ENCODE peak calls at places on chromosomes 6 and 20, in seven cellular contexts. One of them, this sample, is unnamed.
A peak's percentile ranks its signal among the peaks of the same experiment; 100 is the strongest.

GRCh38 chr20:43925786-43926185 is 11.1 kb downstream of the TOX2 start:
- DNase-seq in HepG2: no peak
- DNase-seq in CD8-positive, alpha-beta T cell: no peak
- DNase-seq in tibial artery: peak; percentile 47
- DNase-seq in IMR-90: peak; percentile 58
- DNase-seq in ascending aorta: no peak
- DNase-seq in tibial nerve: no peak
- DNase-seq in this sample: no peak

GRCh38 chr6:111307275-111307858 is 175.7 kb downstream of the REV3L start:
- DNase-seq in HepG2: no peak
- DNase-seq in CD8-positive, alpha-beta T cell: no peak
- DNase-seq in tibial artery: no peak
- DNase-seq in IMR-90: no peak
- DNase-seq in ascending aorta: no peak
- DNase-seq in tibial nerve: no peak
- DNase-seq in this sample: no peak

GRCh38 chr6:13496508-13497180 is 9.2 kb upstream of the GFOD1 start:
- DNase-seq in HepG2: no peak
- DNase-seq in CD8-positive, alpha-beta T cell: no peak
- DNase-seq in tibial artery: no peak
- DNase-seq in IMR-90: no peak
- DNase-seq in ascending aorta: no peak
- DNase-seq in tibial nerve: no peak
- DNase-seq in this sample: no peak

GRCh38 chr20:2692036-2692885 is at the start of gene EBF4:
- DNase-seq in HepG2: no peak
- DNase-seq in CD8-positive, alpha-beta T cell: peak; percentile 10
- DNase-seq in tibial artery: no peak
- DNase-seq in IMR-90: no peak
- DNase-seq in ascending aorta: peak; percentile 71
- DNase-seq in tibial nerve: no peak
- DNase-seq in this sample: no peak

GRCh38 chr20:53660078-53660909 is 66.7 kb upstream of the ZNF217 start:
- DNase-seq in HepG2: no peak
- DNase-seq in CD8-positive, alpha-beta T cell: peak; percentile 21
- DNase-seq in tibial artery: no peak
- DNase-seq in IMR-90: peak; percentile 17
- DNase-seq in ascending aorta: peak; percentile 55
- DNase-seq in tibial nerve: no peak
- DNase-seq in this sample: peak; percentile 58

GRCh38 chr20:701401-702129 is 26.0 kb upstream of the SCRT2 start:
- DNase-seq in HepG2: no peak
- DNase-seq in CD8-positive, alpha-beta T cell: no peak
- DNase-seq in tibial artery: no peak
- DNase-seq in IMR-90: no peak
- DNase-seq in ascending aorta: no peak
- DNase-seq in tibial nerve: no peak
- DNase-seq in this sample: no peak

GRCh38 chr6:147868493-147869222 is 360.2 kb downstream of the SAMD5 start:
- DNase-seq in HepG2: no peak
- DNase-seq in CD8-positive, alpha-beta T cell: no peak
- DNase-seq in tibial artery: no peak
- DNase-seq in IMR-90: peak; percentile 3
- DNase-seq in ascending aorta: no peak
- DNase-seq in tibial nerve: no peak
- DNase-seq in this sample: no peak

GRCh38 chr20:48648482-48649051 is 179.2 kb downstream of the PREX1 start:
- DNase-seq in HepG2: no peak
- DNase-seq in CD8-positive, alpha-beta T cell: no peak
- DNase-seq in tibial artery: no peak
- DNase-seq in IMR-90: no peak
- DNase-seq in ascending aorta: no peak
- DNase-seq in tibial nerve: no peak
- DNase-seq in this sample: no peak

GRCh38 chr6:142478117-142478516 is 176.3 kb downstream of the ADGRG6 start:
- DNase-seq in HepG2: peak; percentile 46
- DNase-seq in CD8-positive, alpha-beta T cell: no peak
- DNase-seq in tibial artery: no peak
- DNase-seq in IMR-90: peak; percentile 41
- DNase-seq in ascending aorta: no peak
- DNase-seq in tibial nerve: no peak
- DNase-seq in this sample: no peak

GRCh38 chr6:80527552-80528052 is 421.1 kb downstream of the BCKDHB start:
- DNase-seq in HepG2: peak; percentile 93
- DNase-seq in CD8-positive, alpha-beta T cell: no peak
- DNase-seq in tibial artery: no peak
- DNase-seq in IMR-90: peak; percentile 17
- DNase-seq in ascending aorta: no peak
- DNase-seq in tibial nerve: no peak
- DNase-seq in this sample: no peak

GRCh38 chr6:142412241-142412640 is 110.4 kb downstream of the ADGRG6 start:
- DNase-seq in HepG2: no peak
- DNase-seq in CD8-positive, alpha-beta T cell: no peak
- DNase-seq in tibial artery: no peak
- DNase-seq in IMR-90: no peak
- DNase-seq in ascending aorta: no peak
- DNase-seq in tibial nerve: no peak
- DNase-seq in this sample: no peak

GRCh38 chr6:44339301-44339700 is 3.1 kb upstream of the SPATS1 start:
- DNase-seq in HepG2: no peak
- DNase-seq in CD8-positive, alpha-beta T cell: no peak
- DNase-seq in tibial artery: peak; percentile 28
- DNase-seq in IMR-90: no peak
- DNase-seq in ascending aorta: no peak
- DNase-seq in tibial nerve: peak; percentile 57
- DNase-seq in this sample: no peak

GRCh38 chr20:50694379-50695143 is 3.2 kb upstream of the RIPOR3 start:
- DNase-seq in HepG2: peak; percentile 47
- DNase-seq in CD8-positive, alpha-beta T cell: no peak
- DNase-seq in tibial artery: no peak
- DNase-seq in IMR-90: peak; percentile 36
- DNase-seq in ascending aorta: no peak
- DNase-seq in tibial nerve: no peak
- DNase-seq in this sample: no peak

GRCh38 chr6:125020385-125020784 is 58.1 kb downstream of the RNF217 start:
- DNase-seq in HepG2: no peak
- DNase-seq in CD8-positive, alpha-beta T cell: no peak
- DNase-seq in tibial artery: no peak
- DNase-seq in IMR-90: peak; percentile 42
- DNase-seq in ascending aorta: no peak
- DNase-seq in tibial nerve: no peak
- DNase-seq in this sample: no peak

GRCh38 chr6:150406948-150407347 is 38.1 kb downstream of the IYD start:
- DNase-seq in HepG2: no peak
- DNase-seq in CD8-positive, alpha-beta T cell: no peak
- DNase-seq in tibial artery: no peak
- DNase-seq in IMR-90: no peak
- DNase-seq in ascending aorta: no peak
- DNase-seq in tibial nerve: no peak
- DNase-seq in this sample: no peak

GRCh38 chr6:111011360-111012142 is 29.7 kb downstream of the RPF2 start:
- DNase-seq in HepG2: peak; percentile 32
- DNase-seq in CD8-positive, alpha-beta T cell: no peak
- DNase-seq in tibial artery: no peak
- DNase-seq in IMR-90: peak; percentile 55
- DNase-seq in ascending aorta: no peak
- DNase-seq in tibial nerve: no peak
- DNase-seq in this sample: no peak

GRCh38 chr6:43990627-43991619 is 136.3 kb downstream of the MRPL14 start:
- DNase-seq in HepG2: peak; percentile 93
- DNase-seq in CD8-positive, alpha-beta T cell: no peak
- DNase-seq in tibial artery: no peak
- DNase-seq in IMR-90: peak; percentile 89
- DNase-seq in ascending aorta: no peak
- DNase-seq in tibial nerve: no peak
- DNase-seq in this sample: no peak

GRCh38 chr6:158999154-158999668 is 791 bp downstream of the RSPH3 start:
- DNase-seq in HepG2: no peak
- DNase-seq in CD8-positive, alpha-beta T cell: no peak
- DNase-seq in tibial artery: no peak
- DNase-seq in IMR-90: peak; percentile 8
- DNase-seq in ascending aorta: no peak
- DNase-seq in tibial nerve: peak; percentile 14
- DNase-seq in this sample: no peak

GRCh38 chr6:87465041-87465440 is 7.7 kb upstream of the SLC35A1 start:
- DNase-seq in HepG2: no peak
- DNase-seq in CD8-positive, alpha-beta T cell: no peak
- DNase-seq in tibial artery: no peak
- DNase-seq in IMR-90: no peak
- DNase-seq in ascending aorta: no peak
- DNase-seq in tibial nerve: no peak
- DNase-seq in this sample: no peak

GRCh38 chr6:151699719-151700118 is 107.8 kb upstream of the ESR1 start:
- DNase-seq in HepG2: no peak
- DNase-seq in CD8-positive, alpha-beta T cell: no peak
- DNase-seq in tibial artery: no peak
- DNase-seq in IMR-90: no peak
- DNase-seq in ascending aorta: no peak
- DNase-seq in tibial nerve: no peak
- DNase-seq in this sample: no peak

GRCh38 chr6:151702851-151703629 is 104.4 kb upstream of the ESR1 start:
- DNase-seq in HepG2: no peak
- DNase-seq in CD8-positive, alpha-beta T cell: no peak
- DNase-seq in tibial artery: no peak
- DNase-seq in IMR-90: no peak
- DNase-seq in ascending aorta: no peak
- DNase-seq in tibial nerve: no peak
- DNase-seq in this sample: no peak

GRCh38 chr6:151704383-151704782 is 103.1 kb upstream of the ESR1 start:
- DNase-seq in HepG2: no peak
- DNase-seq in CD8-positive, alpha-beta T cell: no peak
- DNase-seq in tibial artery: no peak
- DNase-seq in IMR-90: no peak
- DNase-seq in ascending aorta: no peak
- DNase-seq in tibial nerve: no peak
- DNase-seq in this sample: no peak

GRCh38 chr6:151698921-151699705 is 108.4 kb upstream of the ESR1 start:
- DNase-seq in HepG2: no peak
- DNase-seq in CD8-positive, alpha-beta T cell: no peak
- DNase-seq in tibial artery: no peak
- DNase-seq in IMR-90: no peak
- DNase-seq in ascending aorta: no peak
- DNase-seq in tibial nerve: no peak
- DNase-seq in this sample: no peak

DNA sequence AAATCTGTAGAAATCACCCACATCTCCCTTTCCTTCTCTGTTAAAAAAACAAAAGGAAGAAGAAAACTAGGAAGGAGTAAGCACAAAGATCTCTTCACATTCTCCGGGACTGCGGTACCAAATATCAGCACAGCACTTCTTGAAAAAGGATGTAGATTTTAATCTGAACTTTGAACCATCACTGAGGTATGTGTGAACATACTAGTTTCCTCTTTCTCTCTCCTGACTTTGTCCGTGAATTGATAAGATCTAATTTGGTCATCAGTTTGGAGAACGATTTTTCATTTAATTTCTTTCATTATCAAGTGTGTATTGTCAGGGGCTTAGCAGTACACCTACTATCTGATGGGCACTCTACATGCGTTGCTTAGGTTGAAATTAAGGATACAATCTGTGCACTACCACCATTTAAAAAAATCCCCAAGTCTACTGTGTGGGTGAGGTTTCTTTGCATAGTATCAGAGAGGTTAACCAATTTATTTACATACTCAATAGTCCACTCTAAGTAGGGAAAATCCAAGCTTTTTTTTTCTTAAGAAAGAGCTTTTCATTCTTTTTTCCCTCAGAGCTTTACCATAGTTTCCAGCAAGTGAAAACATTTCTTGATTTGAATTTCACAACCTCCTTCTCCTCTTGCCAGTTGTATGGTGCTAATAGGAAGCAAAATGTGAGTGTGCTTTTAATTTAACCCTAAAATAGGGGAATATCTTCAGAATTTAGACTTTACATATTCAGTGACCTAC is 105.5 kb upstream of the ESR1 start:
- DNase-seq in HepG2: no peak
- DNase-seq in CD8-positive, alpha-beta T cell: no peak
- DNase-seq in tibial artery: no peak
- DNase-seq in IMR-90: no peak
- DNase-seq in ascending aorta: no peak
- DNase-seq in tibial nerve: no peak
- DNase-seq in this sample: no peak
- TF ChIP-seq CTCF in HepG2: no peak
- TF ChIP-seq CTCF in CD8-positive, alpha-beta T cell: no peak
- TF ChIP-seq CTCF in tibial artery: no peak
- TF ChIP-seq CTCF in IMR-90: no peak
- TF ChIP-seq CTCF in ascending aorta: no peak
- TF ChIP-seq CTCF in tibial nerve: no peak
- TF ChIP-seq CTCF in this sample: no peak

GRCh38 chr6:4673861-4674260 is 102.3 kb upstream of the CDYL start:
- DNase-seq in HepG2: no peak
- DNase-seq in CD8-positive, alpha-beta T cell: no peak
- DNase-seq in tibial artery: no peak
- DNase-seq in IMR-90: no peak
- DNase-seq in ascending aorta: peak; percentile 28
- DNase-seq in tibial nerve: no peak
- DNase-seq in this sample: no peak
- H3K27me3 ChIP-seq in HepG2: no peaks in the 10 kb centered on the region
- H3K27me3 ChIP-seq in CD8-positive, alpha-beta T cell: no peaks in the 10 kb centered on the region
- H3K27me3 ChIP-seq in tibial artery: no peaks in the 10 kb centered on the region
- H3K27me3 ChIP-seq in IMR-90: peaks cover 2% of the 10 kb centered on the region
- H3K27me3 ChIP-seq in ascending aorta: no peaks in the 10 kb centered on the region
- H3K27me3 ChIP-seq in tibial nerve: no peaks in the 10 kb centered on the region
- H3K27me3 ChIP-seq in this sample: no peaks in the 10 kb centered on the region

DNA sequence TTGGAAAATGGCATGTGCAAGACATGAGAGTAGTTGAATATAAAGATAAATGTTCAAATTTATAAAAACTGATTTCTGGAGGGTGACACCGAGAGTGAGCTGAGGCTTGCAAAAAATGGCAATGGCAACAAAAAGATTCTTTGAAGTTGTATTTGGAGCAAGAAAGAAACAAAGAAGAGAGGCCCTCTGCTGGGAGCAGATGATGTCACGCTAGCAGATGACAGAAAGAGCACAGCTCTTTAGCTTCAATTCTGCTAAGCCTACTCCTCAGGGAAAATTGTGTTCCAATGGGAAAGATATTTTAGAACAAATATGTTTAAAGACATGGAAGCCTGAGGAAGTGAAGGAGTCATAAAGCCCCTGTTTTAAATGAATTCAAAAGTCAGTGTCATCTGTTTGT is 125.3 kb upstream of the NOX3 start:
- DNase-seq in HepG2: no peak
- DNase-seq in CD8-positive, alpha-beta T cell: no peak
- DNase-seq in tibial artery: no peak
- DNase-seq in IMR-90: no peak
- DNase-seq in ascending aorta: no peak
- DNase-seq in tibial nerve: no peak
- DNase-seq in this sample: no peak
- TF ChIP-seq CTCF in HepG2: peak; percentile 41
- TF ChIP-seq CTCF in CD8-positive, alpha-beta T cell: no peak
- TF ChIP-seq CTCF in tibial artery: no peak
- TF ChIP-seq CTCF in IMR-90: peak; percentile 4
- TF ChIP-seq CTCF in ascending aorta: no peak
- TF ChIP-seq CTCF in tibial nerve: no peak
- TF ChIP-seq CTCF in this sample: no peak

GRCh38 chr6:11066505-11067347 is 22.6 kb upstream of the ELOVL2 start:
- DNase-seq in HepG2: peak; percentile 95
- DNase-seq in CD8-positive, alpha-beta T cell: no peak
- DNase-seq in tibial artery: no peak
- DNase-seq in IMR-90: no peak
- DNase-seq in ascending aorta: no peak
- DNase-seq in tibial nerve: no peak
- DNase-seq in this sample: no peak
- H3K27me3 ChIP-seq in HepG2: no peaks in the 10 kb centered on the region
- H3K27me3 ChIP-seq in CD8-positive, alpha-beta T cell: no peaks in the 10 kb centered on the region
- H3K27me3 ChIP-seq in tibial artery: no peaks in the 10 kb centered on the region
- H3K27me3 ChIP-seq in IMR-90: peaks cover 9% of the 10 kb centered on the region
- H3K27me3 ChIP-seq in ascending aorta: no peaks in the 10 kb centered on the region
- H3K27me3 ChIP-seq in tibial nerve: no peaks in the 10 kb centered on the region
- H3K27me3 ChIP-seq in this sample: no peaks in the 10 kb centered on the region